ENCODE peak calls at places on chromosomes 13 and 19, in five cellular contexts. T is GM23338, N is prostate gland, M is breast epithelium, R is endothelial cell of umbilical vein. H is an unnamed sample.

GRCh38 chr13:79434578-79434977 is 28.5 kb upstream of the RBM26 start:
- DNase-seq in T (no peak), R (peak), N (no peak), M (no peak), H (no peak)

GRCh38 chr13:85236431-85236830 is 562.8 kb downstream of the SLITRK6 start:
- DNase-seq in T (no peak), M (no peak), N (no peak), R (peak), H (no peak)

GRCh38 chr19:30871979-30872378 is 477.3 kb downstream of the TSHZ3 start:
- DNase-seq in T (no peak), R (no peak), M (no peak), N (no peak), H (no peak)

GRCh38 chr19:6210091-6210490 is 69.7 kb downstream of the MLLT1 start:
- DNase-seq in N (no peak), M (no peak), T (no peak), R (no peak), H (no peak)

GRCh38 chr19:35766571-35767104 is 8.7 kb downstream of the PROSER3 start:
- DNase-seq in N (no peak), R (no peak), T (no peak), M (no peak), H (no peak)

GRCh38 chr19:8576273-8576993 is 809 bp downstream of the MYO1F start:
- DNase-seq in N (no peak), T (no peak), M (no peak), R (no peak), H (no peak)

GRCh38 chr19:52231154-52231565 is 38.2 kb upstream of the ZNF766 start:
- DNase-seq in R (no peak), M (no peak), T (no peak), N (no peak), H (no peak)

GRCh38 chr13:110961959-110962358 is 47.1 kb upstream of the ANKRD10 start:
- DNase-seq in M (no peak), N (no peak), T (no peak), R (no peak), H (no peak)

GRCh38 chr13:32228330-32229041 is 86.7 kb downstream of the ZAR1L start:
- DNase-seq in M (no peak), N (no peak), T (peak), R (no peak), H (no peak)

GRCh38 chr19:810077-810855 is 11.5 kb downstream of the PLPPR3 start:
- DNase-seq in M (no peak), N (no peak), R (no peak), T (peak), H (no peak)

GRCh38 chr13:64083396-64083795 is 2667.7 kb upstream of the PCDH20 start:
- DNase-seq in T (no peak), M (no peak), R (no peak), N (no peak), H (no peak)

GRCh38 chr13:98466634-98467236 is 110.2 kb downstream of the STK24 start:
- DNase-seq in R (peak), M (no peak), N (no peak), T (peak), H (no peak)
- TF ChIP-seq POLR2AphosphoS5 in R (no peak), M (no peak), N (no peak), T (no peak), H (no peak)

DNA sequence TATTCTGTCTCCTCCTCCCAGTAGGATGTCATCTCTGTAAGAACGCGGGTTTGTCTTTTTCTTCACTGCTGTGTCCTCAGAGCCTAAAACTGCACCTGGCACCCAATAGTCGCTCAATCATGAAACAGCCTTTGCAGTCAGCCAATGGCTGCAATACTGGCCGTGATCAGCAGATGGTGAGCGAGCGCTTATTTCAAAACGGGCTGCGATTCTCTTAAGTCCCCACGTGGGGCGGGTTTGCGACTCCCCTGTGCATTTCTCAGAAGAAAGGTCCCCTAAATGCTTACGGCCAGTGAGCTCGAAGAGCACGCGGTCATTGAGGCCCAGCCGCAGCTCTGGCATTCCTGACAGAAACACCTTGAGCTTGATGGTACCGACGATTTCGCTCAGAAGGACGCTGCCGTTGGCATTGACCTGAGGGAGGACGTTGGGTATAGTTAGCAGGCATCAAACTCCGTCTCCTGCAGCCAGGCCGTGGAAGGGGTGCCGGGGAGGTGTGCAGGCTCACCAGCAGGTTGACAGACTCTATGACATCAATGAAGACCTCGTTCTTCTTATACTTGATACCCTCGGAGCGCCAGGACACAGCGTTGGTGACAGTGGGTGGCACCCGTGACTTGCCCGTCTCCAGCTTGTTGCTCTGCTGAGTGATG is 6.0 kb downstream of the AP1M2 start:
- DNase-seq in T (peak), N (peak), M (peak), R (peak), H (peak)
- TF ChIP-seq POLR2AphosphoS5 in T (no peak), N (peak), M (peak), R (no peak), H (no peak)

DNA sequence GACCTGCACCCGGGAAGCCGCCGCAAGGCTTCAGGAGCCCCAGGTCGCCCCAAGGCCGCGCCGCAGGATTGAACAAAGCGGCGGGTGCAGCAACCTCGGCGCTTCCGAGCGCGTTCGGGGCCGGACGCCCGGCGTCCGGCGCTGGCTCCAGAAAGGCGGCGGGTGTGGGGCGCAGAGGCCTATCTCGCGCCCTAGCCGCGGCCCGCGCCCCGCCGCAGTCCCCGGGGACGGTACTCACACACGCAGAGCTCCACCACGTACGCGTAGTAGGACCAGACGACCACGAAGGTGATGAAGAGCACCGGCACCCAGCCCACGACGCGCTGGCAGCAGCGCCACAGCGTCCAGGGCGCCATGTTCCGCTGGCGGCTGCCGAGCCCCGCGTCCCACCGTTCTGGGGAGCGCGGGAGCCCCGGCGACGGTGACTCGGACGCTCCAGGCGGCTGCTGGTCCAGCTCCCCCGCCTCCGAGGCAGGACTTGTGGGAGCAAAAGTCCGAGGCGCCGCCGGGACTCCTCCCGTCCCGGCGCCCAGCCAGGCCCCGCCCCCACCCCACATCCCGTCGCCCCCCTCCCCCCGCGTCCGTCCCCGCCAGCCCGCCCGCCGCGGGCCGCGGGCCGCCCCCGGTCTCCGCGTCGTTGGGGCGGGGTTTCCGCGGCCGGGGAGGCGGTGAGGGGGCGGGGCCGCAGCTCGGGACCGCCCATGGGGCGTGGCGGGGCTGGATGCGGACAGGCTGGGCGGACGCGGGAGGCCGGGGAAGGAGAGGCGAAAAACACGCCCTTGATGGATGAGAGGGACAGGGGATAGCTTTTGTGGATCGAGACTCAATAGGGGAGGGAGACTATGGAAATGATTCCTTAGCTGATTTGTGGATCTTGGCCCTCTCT is at the start of gene ZDHHC20:
- DNase-seq in T (peak), R (peak), N (peak), M (peak), H (no peak)
- TF ChIP-seq POLR2AphosphoS5 in T (peak), R (peak), N (peak), M (peak), H (peak)

GRCh38 chr13:50990540-50991506 is 81.2 kb downstream of the RNASEH2B start:
- DNase-seq in N (no peak), R (peak), T (peak), M (no peak), H (no peak)
- TF ChIP-seq POLR2AphosphoS5 in N (peak), R (no peak), T (no peak), M (no peak), H (no peak)

H was measured in SK-N-MC.